ENCODE peak calls at places on chromosomes 3 and 15, in four cellular contexts. One of them, this sample, is unnamed.

GRCh38 chr3:188348445-188349244 is 194.7 kb downstream of the LPP start:
- DNase-seq in activated CD8-positive, alpha-beta T cell treated with anti-CD3 and anti-CD28 coated beads for 36 hours: no peak
- DNase-seq in Caco-2: peak
- DNase-seq in tibial artery: peak
- DNase-seq in this sample: no peak

GRCh38 chr3:122008166-122008565 is 13.9 kb downstream of the ILDR1 start:
- DNase-seq in activated CD8-positive, alpha-beta T cell treated with anti-CD3 and anti-CD28 coated beads for 36 hours: no peak
- DNase-seq in Caco-2: no peak
- DNase-seq in tibial artery: no peak
- DNase-seq in this sample: no peak

GRCh38 chr3:40583691-40584090 is 58.9 kb downstream of the ZNF621 start:
- DNase-seq in activated CD8-positive, alpha-beta T cell treated with anti-CD3 and anti-CD28 coated beads for 36 hours: no peak
- DNase-seq in Caco-2: no peak
- DNase-seq in tibial artery: no peak
- DNase-seq in this sample: no peak

GRCh38 chr3:26308454-26308853 is 314.1 kb upstream of the LRRC3B start:
- DNase-seq in activated CD8-positive, alpha-beta T cell treated with anti-CD3 and anti-CD28 coated beads for 36 hours: no peak
- DNase-seq in Caco-2: no peak
- DNase-seq in tibial artery: no peak
- DNase-seq in this sample: no peak

GRCh38 chr3:80051602-80051962 is 283.8 kb upstream of the ROBO1 start:
- DNase-seq in activated CD8-positive, alpha-beta T cell treated with anti-CD3 and anti-CD28 coated beads for 36 hours: no peak
- DNase-seq in Caco-2: no peak
- DNase-seq in tibial artery: no peak
- DNase-seq in this sample: no peak

GRCh38 chr3:197339841-197340520 is 41.6 kb upstream of the DLG1 start:
- DNase-seq in activated CD8-positive, alpha-beta T cell treated with anti-CD3 and anti-CD28 coated beads for 36 hours: no peak
- DNase-seq in Caco-2: no peak
- DNase-seq in tibial artery: peak
- DNase-seq in this sample: no peak

GRCh38 chr15:65164139-65164538 is 21.0 kb downstream of the CLPX start:
- DNase-seq in activated CD8-positive, alpha-beta T cell treated with anti-CD3 and anti-CD28 coated beads for 36 hours: no peak
- DNase-seq in Caco-2: no peak
- DNase-seq in tibial artery: no peak
- DNase-seq in this sample: no peak

GRCh38 chr3:11288786-11289637 is 16.8 kb downstream of the ATG7 start:
- DNase-seq in activated CD8-positive, alpha-beta T cell treated with anti-CD3 and anti-CD28 coated beads for 36 hours: peak
- DNase-seq in Caco-2: no peak
- DNase-seq in tibial artery: no peak
- DNase-seq in this sample: no peak

GRCh38 chr3:195751584-195751983 is 30.8 kb downstream of the MUC20 start:
- DNase-seq in activated CD8-positive, alpha-beta T cell treated with anti-CD3 and anti-CD28 coated beads for 36 hours: no peak
- DNase-seq in Caco-2: peak
- DNase-seq in tibial artery: no peak
- DNase-seq in this sample: no peak

GRCh38 chr3:186251948-186252619 is 110.0 kb downstream of the DGKG start:
- DNase-seq in activated CD8-positive, alpha-beta T cell treated with anti-CD3 and anti-CD28 coated beads for 36 hours: no peak
- DNase-seq in Caco-2: no peak
- DNase-seq in tibial artery: no peak
- DNase-seq in this sample: no peak

GRCh38 chr3:160928183-160928718 is 172.2 kb downstream of the PPM1L start:
- DNase-seq in activated CD8-positive, alpha-beta T cell treated with anti-CD3 and anti-CD28 coated beads for 36 hours: no peak
- DNase-seq in Caco-2: no peak
- DNase-seq in tibial artery: no peak
- DNase-seq in this sample: no peak

GRCh38 chr3:10351013-10351735 is 30.3 kb upstream of the SEC13 start:
- DNase-seq in activated CD8-positive, alpha-beta T cell treated with anti-CD3 and anti-CD28 coated beads for 36 hours: no peak
- DNase-seq in Caco-2: no peak
- DNase-seq in tibial artery: no peak
- DNase-seq in this sample: no peak

GRCh38 chr3:40704224-40704623 is 179.5 kb downstream of the ZNF621 start:
- DNase-seq in activated CD8-positive, alpha-beta T cell treated with anti-CD3 and anti-CD28 coated beads for 36 hours: no peak
- DNase-seq in Caco-2: no peak
- DNase-seq in tibial artery: no peak
- DNase-seq in this sample: no peak

GRCh38 chr3:138184994-138185393 is 2.1 kb upstream of the ARMC8 start:
- DNase-seq in activated CD8-positive, alpha-beta T cell treated with anti-CD3 and anti-CD28 coated beads for 36 hours: no peak
- DNase-seq in Caco-2: no peak
- DNase-seq in tibial artery: no peak
- DNase-seq in this sample: no peak

GRCh38 chr3:119810018-119810435 is 28.1 kb downstream of the NR1I2 start:
- DNase-seq in activated CD8-positive, alpha-beta T cell treated with anti-CD3 and anti-CD28 coated beads for 36 hours: peak
- DNase-seq in Caco-2: no peak
- DNase-seq in tibial artery: no peak
- DNase-seq in this sample: peak

GRCh38 chr3:118938183-118938961 is 96.3 kb downstream of the IGSF11 start:
- DNase-seq in activated CD8-positive, alpha-beta T cell treated with anti-CD3 and anti-CD28 coated beads for 36 hours: peak
- DNase-seq in Caco-2: no peak
- DNase-seq in tibial artery: no peak
- DNase-seq in this sample: no peak

GRCh38 chr3:162390891-162391290 is 894.3 kb downstream of the OTOL1 start:
- DNase-seq in activated CD8-positive, alpha-beta T cell treated with anti-CD3 and anti-CD28 coated beads for 36 hours: no peak
- DNase-seq in Caco-2: no peak
- DNase-seq in tibial artery: no peak
- DNase-seq in this sample: no peak

GRCh38 chr3:172351895-172352466 is 96.3 kb downstream of the GHSR start:
- DNase-seq in activated CD8-positive, alpha-beta T cell treated with anti-CD3 and anti-CD28 coated beads for 36 hours: no peak
- DNase-seq in Caco-2: no peak
- DNase-seq in tibial artery: no peak
- DNase-seq in this sample: no peak

GRCh38 chr3:123705886-123706285 is 121.0 kb upstream of the HACD2 start:
- DNase-seq in activated CD8-positive, alpha-beta T cell treated with anti-CD3 and anti-CD28 coated beads for 36 hours: no peak
- DNase-seq in Caco-2: no peak
- DNase-seq in tibial artery: no peak
- DNase-seq in this sample: no peak

GRCh38 chr3:64345351-64345750 is 120.1 kb upstream of the PRICKLE2 start:
- DNase-seq in activated CD8-positive, alpha-beta T cell treated with anti-CD3 and anti-CD28 coated beads for 36 hours: no peak
- DNase-seq in Caco-2: peak
- DNase-seq in tibial artery: no peak
- DNase-seq in this sample: no peak

GRCh38 chr3:177852408-177852807 is 655.1 kb upstream of the TBL1XR1 start:
- DNase-seq in activated CD8-positive, alpha-beta T cell treated with anti-CD3 and anti-CD28 coated beads for 36 hours: no peak
- DNase-seq in Caco-2: no peak
- DNase-seq in tibial artery: no peak
- DNase-seq in this sample: no peak

GRCh38 chr3:32780735-32781210 is 37.0 kb upstream of the TRIM71 start:
- DNase-seq in activated CD8-positive, alpha-beta T cell treated with anti-CD3 and anti-CD28 coated beads for 36 hours: peak
- DNase-seq in Caco-2: peak
- DNase-seq in tibial artery: no peak
- DNase-seq in this sample: no peak

GRCh38 chr3:133459400-133459799 is 59.5 kb downstream of the BFSP2 start:
- DNase-seq in activated CD8-positive, alpha-beta T cell treated with anti-CD3 and anti-CD28 coated beads for 36 hours: no peak
- DNase-seq in Caco-2: no peak
- DNase-seq in tibial artery: no peak
- DNase-seq in this sample: no peak

GRCh38 chr3:52023101-52023770 is 27.5 kb upstream of the RPL29 start:
- DNase-seq in activated CD8-positive, alpha-beta T cell treated with anti-CD3 and anti-CD28 coated beads for 36 hours: no peak
- DNase-seq in Caco-2: no peak
- DNase-seq in tibial artery: no peak
- DNase-seq in this sample: no peak

GRCh38 chr3:120198305-120198878 is 86.6 kb downstream of the GPR156 start:
- DNase-seq in activated CD8-positive, alpha-beta T cell treated with anti-CD3 and anti-CD28 coated beads for 36 hours: no peak
- DNase-seq in Caco-2: peak
- DNase-seq in tibial artery: no peak
- DNase-seq in this sample: no peak

GRCh38 chr3:129482721-129483120 is 42.7 kb downstream of the IFT122 start:
- DNase-seq in activated CD8-positive, alpha-beta T cell treated with anti-CD3 and anti-CD28 coated beads for 36 hours: peak
- DNase-seq in Caco-2: no peak
- DNase-seq in tibial artery: no peak
- DNase-seq in this sample: no peak

GRCh38 chr3:188853896-188854295 is 317.9 kb upstream of the TPRG1 start:
- DNase-seq in activated CD8-positive, alpha-beta T cell treated with anti-CD3 and anti-CD28 coated beads for 36 hours: no peak
- DNase-seq in Caco-2: no peak
- DNase-seq in tibial artery: no peak
- DNase-seq in this sample: no peak

GRCh38 chr3:141303481-141304223 is 64.7 kb upstream of the ZBTB38 start:
- DNase-seq in activated CD8-positive, alpha-beta T cell treated with anti-CD3 and anti-CD28 coated beads for 36 hours: peak
- DNase-seq in Caco-2: peak
- DNase-seq in tibial artery: no peak
- DNase-seq in this sample: peak

GRCh38 chr3:150520408-150520807 is 25.9 kb downstream of the SERP1 start:
- DNase-seq in activated CD8-positive, alpha-beta T cell treated with anti-CD3 and anti-CD28 coated beads for 36 hours: no peak
- DNase-seq in Caco-2: peak
- DNase-seq in tibial artery: no peak
- DNase-seq in this sample: no peak

GRCh38 chr15:90219421-90220141 is 14.2 kb downstream of the CIB1 start:
- DNase-seq in activated CD8-positive, alpha-beta T cell treated with anti-CD3 and anti-CD28 coated beads for 36 hours: peak
- DNase-seq in Caco-2: peak
- DNase-seq in tibial artery: no peak
- DNase-seq in this sample: peak